ENCODE peak calls at places on chromosomes 4 and X, in six cellular contexts. X, O, D, N, V and W are unnamed samples.

GRCh38 chrX:39484669-39485068 is 613.1 kb downstream of the BCOR start:
- DNase-seq in X (no peak), O (no peak), V (no peak), D (no peak), N (no peak), W (no peak)

GRCh38 chr4:154559141-154559841 is 3.5 kb upstream of the FGB start:
- DNase-seq in D (peak; percentile 10), V (no peak), O (no peak), N (no peak), X (peak; percentile 56), W (peak; percentile 16)

GRCh38 chrX:115902995-115903394 is 267.5 kb upstream of the AGTR2 start:
- DNase-seq in O (no peak), D (no peak), X (no peak), V (no peak), N (no peak), W (no peak)

GRCh38 chr4:155999743-156000142 is 46.1 kb upstream of the CTSO start:
- DNase-seq in O (no peak), V (no peak), D (no peak), N (no peak), X (peak; percentile 90), W (no peak)

GRCh38 chr4:109708990-109709389 is 5.7 kb upstream of the CASP6 start:
- DNase-seq in V (no peak), N (no peak), X (no peak), O (no peak), D (no peak), W (no peak)

GRCh38 chrX:7133036-7133412 is 14.5 kb upstream of the STS start:
- DNase-seq in N (no peak), D (no peak), X (no peak), V (no peak), O (no peak), W (no peak)

GRCh38 chr4:39406763-39407583 is at the start of gene KLB:
- DNase-seq in O (peak; percentile 48), X (no peak), V (no peak), D (no peak), N (no peak), W (no peak)

GRCh38 chr4:3307486-3307885 is 14.7 kb downstream of the RGS12 start:
- DNase-seq in D (no peak), X (no peak), N (peak; percentile 11), V (no peak), O (no peak), W (no peak)

GRCh38 chrX:22803353-22803752 is 196.4 kb upstream of the DDX53 start:
- DNase-seq in X (no peak), D (no peak), N (no peak), O (no peak), V (no peak), W (no peak)

GRCh38 chr4:1323280-1323634 is 23.8 kb upstream of the UVSSA start:
- DNase-seq in N (no peak), D (no peak), X (no peak), V (no peak), O (no peak), W (no peak)

GRCh38 chrX:136849395-136849794 is 31.1 kb downstream of the RBMX start:
- DNase-seq in D (no peak), N (no peak), X (no peak), V (no peak), O (no peak), W (no peak)

GRCh38 chr4:946517-947471 is 14.5 kb downstream of the TMEM175 start:
- DNase-seq in O (no peak), D (no peak), N (no peak), X (no peak), V (no peak), W (no peak)

GRCh38 chr4:41957634-41958033 is 22.4 kb downstream of the TMEM33 start:
- DNase-seq in V (no peak), D (peak; percentile 0), X (peak; percentile 50), N (no peak), O (no peak), W (no peak)

GRCh38 chrX:46920235-46920634 is 8.0 kb downstream of the JADE3 start:
- DNase-seq in O (no peak), D (no peak), N (no peak), X (no peak), V (no peak), W (no peak)

GRCh38 chrX:37380920-37381319 is 31.8 kb downstream of the PRRG1 start:
- DNase-seq in X (no peak), V (no peak), O (no peak), N (no peak), D (no peak), W (no peak)

GRCh38 chrX:114717921-114718320 is 134.0 kb downstream of the HTR2C start:
- DNase-seq in X (peak; percentile 64), N (no peak), V (no peak), O (no peak), D (no peak), W (no peak)

GRCh38 chr4:185305979-185306442 is 89.7 kb downstream of the LRP2BP start:
- DNase-seq in X (peak; percentile 92), D (no peak), O (no peak), V (no peak), N (no peak), W (no peak)

GRCh38 chr4:15702941-15703403 is at the start of gene BST1:
- DNase-seq in D (no peak), X (peak; percentile 28), V (peak; percentile 80), O (peak; percentile 81), N (peak; percentile 47), W (peak; percentile 49)

GRCh38 chrX:105136786-105137185 is 83.7 kb downstream of the TEX13A start:
- DNase-seq in X (no peak), V (no peak), D (no peak), O (no peak), N (no peak), W (no peak)

GRCh38 chrX:149563359-149563758 is 13.6 kb upstream of the HSFX3 start:
- DNase-seq in N (no peak), O (no peak), V (no peak), D (no peak), X (no peak), W (no peak)

GRCh38 chrX:132592880-132593279 is 104.0 kb upstream of the MBNL3 start:
- DNase-seq in D (peak; percentile 47), X (peak; percentile 49), V (peak; percentile 13), O (no peak), N (no peak), W (no peak)

GRCh38 chr4:30770049-30770549 is 49.9 kb downstream of the PCDH7 start:
- DNase-seq in O (no peak), D (no peak), N (no peak), V (no peak), X (no peak), W (no peak)

GRCh38 chr4:7398104-7398423 is 36.7 kb downstream of the PSAPL1 start:
- DNase-seq in V (no peak), N (peak; percentile 44), X (no peak), O (peak; percentile 18), D (peak; percentile 94), W (no peak)

GRCh38 chrX:93985621-93986020 is 311.6 kb downstream of the FAM133A start:
- DNase-seq in V (no peak), N (no peak), X (no peak), D (no peak), O (no peak), W (no peak)

GRCh38 chrX:71017396-71017939 is 50.7 kb downstream of the SNX12 start:
- DNase-seq in X (no peak), D (no peak), O (no peak), V (no peak), N (no peak), W (no peak)

GRCh38 chrX:11367609-11368430 is 74.6 kb downstream of the AMELX start:
- DNase-seq in O (no peak), D (no peak), V (no peak), N (no peak), X (no peak), W (no peak)

GRCh38 chr4:170827562-170828260 is 738.0 kb upstream of the AADAT start:
- DNase-seq in O (no peak), V (no peak), N (no peak), X (no peak), D (no peak), W (no peak)